ENCODE peak calls at places on chromosomes 5 and 9, in nine cellular contexts. V is stomach, I is HCT116, K is breast epithelium, T is GM23338, P is prostate gland, R is spleen, L is SK-N-SH, E is endothelial cell of umbilical vein. C is an unnamed sample. For H3K36me3, the result is how much of the 10 kb centered on the place peaks cover.

GRCh38 chr5:54661111-54661510 is 143.6 kb downstream of the SNX18 start:
- DNase-seq in P (no peak), K (no peak), T (no peak), R (no peak), V (no peak), E (no peak), L (no peak), I (no peak), C (no peak)

GRCh38 chr9:5951686-5952211 is 61.1 kb downstream of the MLANA start:
- DNase-seq in E (no peak), I (no peak), T (no peak), P (no peak), R (no peak), V (no peak), K (no peak), L (no peak), C (no peak)

GRCh38 chr9:26369096-26369495 is 523.5 kb downstream of the CAAP1 start:
- DNase-seq in R (no peak), E (no peak), K (no peak), P (no peak), I (no peak), L (no peak), V (no peak), T (no peak), C (no peak)

GRCh38 chr9:131697908-131698714 is 41.8 kb downstream of the RAPGEF1 start:
- DNase-seq in P (no peak), V (no peak), E (no peak), T (peak), R (no peak), L (no peak), I (no peak), K (no peak), C (no peak)

GRCh38 chr9:126417007-126417406 is 90.4 kb downstream of the MVB12B start:
- DNase-seq in I (peak), T (no peak), R (no peak), E (no peak), L (no peak), K (no peak), V (no peak), P (no peak), C (no peak)

GRCh38 chr5:102312586-102312985 is 16.5 kb upstream of the SLCO4C1 start:
- DNase-seq in L (no peak), K (no peak), R (no peak), I (no peak), E (no peak), T (no peak), P (no peak), V (no peak), C (no peak)

GRCh38 chr9:72586388-72587160 is 65.2 kb downstream of the TMC1 start:
- DNase-seq in V (no peak), I (no peak), L (no peak), T (no peak), K (no peak), R (no peak), P (no peak), E (peak), C (no peak)

GRCh38 chr5:176162206-176162605 is 76.0 kb upstream of the SIMC1 start:
- DNase-seq in T (no peak), R (no peak), E (no peak), K (no peak), I (no peak), L (no peak), V (peak), P (no peak), C (no peak)

GRCh38 chr5:153881687-153882086 is 157.0 kb downstream of the FAM114A2 start:
- DNase-seq in V (no peak), R (no peak), I (no peak), P (no peak), K (no peak), E (no peak), T (no peak), L (no peak), C (no peak)

GRCh38 chr5:14870347-14871083 is 1.1 kb downstream of the ANKH start:
- DNase-seq in I (no peak), R (peak), K (peak), T (peak), E (peak), P (peak), L (peak), V (peak), C (no peak)

GRCh38 chr5:38660194-38660668 is 103.8 kb upstream of the LIFR start:
- DNase-seq in L (no peak), P (peak), V (no peak), I (no peak), E (no peak), T (peak), K (peak), R (no peak), C (no peak)

GRCh38 chr5:147162740-147163139 is 72.1 kb upstream of the STK32A start:
- DNase-seq in R (no peak), L (no peak), E (no peak), V (no peak), I (no peak), P (no peak), T (peak), K (no peak), C (no peak)

GRCh38 chr9:97564291-97565175 is 63.1 kb downstream of the TMOD1 start:
- DNase-seq in R (peak), P (peak), E (peak), I (no peak), T (no peak), V (peak), L (peak), K (no peak), C (peak)

GRCh38 chr5:154380263-154380662 is 65.5 kb upstream of the SAP30L start:
- DNase-seq in P (no peak), K (no peak), E (no peak), L (no peak), T (no peak), V (no peak), I (no peak), R (no peak), C (no peak)

GRCh38 chr9:70127540-70128416 is 84.1 kb downstream of the MAMDC2 start:
- DNase-seq in T (no peak), R (no peak), L (no peak), I (no peak), P (no peak), V (no peak), K (no peak), E (no peak), C (no peak)

GRCh38 chr5:140246378-140247122 is 56.4 kb downstream of the PFDN1 start:
- DNase-seq in L (peak), P (no peak), T (no peak), R (no peak), K (no peak), E (peak), I (no peak), V (no peak), C (peak)

GRCh38 chr9:119951090-119951489 is 581.9 kb upstream of the BRINP1 start:
- DNase-seq in R (no peak), I (no peak), V (no peak), K (no peak), P (no peak), E (no peak), T (peak), L (no peak), C (no peak)

GRCh38 chr5:39462211-39462610 is 37.4 kb upstream of the DAB2 start:
- DNase-seq in V (no peak), E (no peak), L (no peak), P (no peak), R (no peak), I (no peak), T (no peak), K (no peak), C (no peak)

GRCh38 chr9:89606049-89606481 is 1.3 kb downstream of the GADD45G start:
- DNase-seq in I (no peak), T (peak), V (peak), K (peak), P (peak), L (peak), E (peak), R (peak), C (peak)

GRCh38 chr9:29659014-29659413 is 2085.7 kb upstream of the C9orf72 start:
- DNase-seq in L (no peak), R (no peak), P (no peak), K (no peak), E (no peak), T (no peak), V (no peak), I (no peak), C (no peak)

GRCh38 chr9:109967651-109968331 is 187.8 kb downstream of the PALM2AKAP2 start:
- DNase-seq in K (no peak), P (no peak), E (no peak), L (no peak), R (no peak), T (no peak), V (no peak), I (no peak), C (no peak)

GRCh38 chr5:139473105-139473504 is 2.3 kb downstream of the SMIM33 start:
- DNase-seq in E (no peak), V (no peak), K (no peak), L (no peak), I (no peak), R (no peak), P (no peak), T (peak), C (no peak)

GRCh38 chr9:86534572-86535258 is 180.5 kb upstream of the TUT7 start:
- DNase-seq in I (no peak), K (no peak), R (no peak), T (no peak), V (no peak), P (no peak), E (no peak), L (no peak), C (no peak)

GRCh38 chr9:127694890-127695735 is 11.7 kb upstream of the CFAP157 start:
- DNase-seq in I (no peak), K (no peak), T (no peak), P (no peak), L (no peak), E (no peak), V (no peak), R (no peak), C (no peak)

GRCh38 chr5:37207802-37208201 is 41.4 kb downstream of the CPLANE1 start:
- DNase-seq in T (no peak), R (no peak), E (no peak), I (no peak), P (no peak), L (no peak), V (no peak), K (no peak), C (no peak)

GRCh38 chr5:56751914-56752313 is 63.4 kb upstream of the MAP3K1 start:
- DNase-seq in V (no peak), T (no peak), E (no peak), L (no peak), R (no peak), K (no peak), I (no peak), P (no peak), C (no peak)

GRCh38 chr9:116181853-116182610 is 28.4 kb downstream of the PAPPA start:
- DNase-seq in V (no peak), R (no peak), I (no peak), P (no peak), E (no peak), L (no peak), K (no peak), T (peak), C (no peak)

GRCh38 chr5:67605730-67606585 is 409.4 kb upstream of the CD180 start:
- DNase-seq in T (no peak), R (no peak), I (no peak), E (no peak), K (no peak), V (no peak), P (no peak), L (no peak), C (no peak)

GRCh38 chr5:83472213-83472507 is 616 bp downstream of the VCAN start:
- DNase-seq in E (no peak), R (no peak), P (no peak), K (no peak), L (peak), T (no peak), I (no peak), V (no peak), C (no peak)

GRCh38 chr5:68015933-68016332 is 199.6 kb upstream of the PIK3R1 start:
- DNase-seq in R (no peak), T (no peak), P (no peak), L (peak), E (no peak), K (no peak), V (no peak), I (no peak), C (no peak)

GRCh38 chr9:22457448-22457847 is 10.8 kb downstream of the DMRTA1 start:
- DNase-seq in L (no peak), R (no peak), P (no peak), E (no peak), I (no peak), K (no peak), V (no peak), T (peak), C (no peak)

DNA sequence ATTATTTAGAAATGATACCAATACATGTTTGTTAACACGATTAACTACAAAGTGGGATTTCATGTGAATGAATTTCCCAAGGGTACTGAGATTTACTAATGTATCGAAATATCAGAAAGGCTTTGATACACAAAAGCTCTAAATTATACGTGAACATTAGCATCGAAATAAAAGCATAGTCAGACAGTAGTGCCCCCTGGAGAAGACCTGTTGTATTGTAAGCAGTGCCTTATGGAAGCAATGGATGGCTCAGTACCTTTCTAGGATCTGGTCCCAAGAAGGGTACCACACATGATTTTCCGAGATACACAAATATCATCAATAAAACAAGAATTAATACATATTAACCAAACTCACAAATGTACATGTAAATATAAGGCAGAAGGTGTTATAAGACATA is 153.8 kb downstream of the CDH12 start:
- DNase-seq in L (peak), K (no peak), E (peak), T (peak), V (no peak), I (no peak), P (no peak), R (no peak), C (no peak)
- H3K27ac ChIP-seq in L (no peak), K (no peak), E (no peak), T (no peak), V (no peak), I (no peak), P (no peak), R (no peak), C (no peak)

GRCh38 chr9:76894198-76894597 is 11.7 kb downstream of the PRUNE2 start:
- DNase-seq in T (no peak), P (no peak), R (no peak), L (no peak), V (no peak), K (no peak), E (no peak), I (no peak), C (no peak)
- TF ChIP-seq POLR2AphosphoS5 in T (no peak), P (no peak), R (no peak), L (no peak), V (no peak), K (no peak), E (no peak), I (no peak), C (no peak)

DNA sequence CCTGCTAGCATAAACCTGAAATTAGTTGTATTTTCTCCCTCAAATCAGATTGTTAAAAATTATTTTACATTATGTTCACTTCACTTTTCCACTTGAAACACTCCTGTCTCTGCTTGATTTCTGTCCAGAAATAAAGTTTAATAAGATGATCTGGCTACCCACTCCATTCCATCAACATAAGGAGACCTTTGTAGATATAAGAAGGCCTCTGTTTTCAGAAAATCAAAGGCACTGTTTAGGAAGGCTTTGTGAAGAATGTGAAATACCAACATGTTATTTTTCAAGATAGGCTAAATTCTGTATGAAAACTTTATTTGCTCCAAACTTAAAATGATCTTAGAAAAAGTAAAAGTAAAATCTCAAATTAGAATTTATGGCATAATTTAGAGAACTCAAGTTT is 15.1 kb downstream of the RHOBTB3 start:
- DNase-seq in K (no peak), V (no peak), I (no peak), T (no peak), E (no peak), L (no peak), P (no peak), R (no peak), C (no peak)
- H3K36me3 ChIP-seq in K (under half), V (under half), I (under half), T (under half), E (under half), L (under half), P (under half), R (under half), C (under half)

GRCh38 chr5:151101151-151101550 is 20.3 kb upstream of the TNIP1 start:
- DNase-seq in V (peak), T (no peak), R (no peak), I (no peak), E (no peak), K (no peak), P (no peak), L (no peak), C (no peak)
- H3K27ac ChIP-seq in V (peak), T (no peak), R (peak), I (no peak), E (no peak), K (no peak), P (no peak), L (no peak), C (no peak)

GRCh38 chr5:158868570-158868969 is 231.1 kb downstream of the EBF1 start:
- DNase-seq in P (no peak), R (no peak), I (no peak), V (no peak), K (no peak), T (no peak), E (no peak), L (no peak), C (no peak)

GRCh38 chr5:158874343-158874742 is 225.4 kb downstream of the EBF1 start:
- DNase-seq in L (no peak), P (no peak), V (no peak), E (no peak), R (no peak), I (no peak), K (no peak), T (no peak), C (no peak)

GRCh38 chr5:158873115-158873514 is 226.6 kb downstream of the EBF1 start:
- DNase-seq in V (no peak), I (no peak), E (no peak), K (no peak), P (no peak), L (no peak), T (no peak), R (no peak), C (no peak)

GRCh38 chr5:158874814-158875213 is 224.9 kb downstream of the EBF1 start:
- DNase-seq in I (no peak), R (no peak), L (no peak), K (no peak), E (no peak), P (no peak), V (no peak), T (no peak), C (no peak)

DNA sequence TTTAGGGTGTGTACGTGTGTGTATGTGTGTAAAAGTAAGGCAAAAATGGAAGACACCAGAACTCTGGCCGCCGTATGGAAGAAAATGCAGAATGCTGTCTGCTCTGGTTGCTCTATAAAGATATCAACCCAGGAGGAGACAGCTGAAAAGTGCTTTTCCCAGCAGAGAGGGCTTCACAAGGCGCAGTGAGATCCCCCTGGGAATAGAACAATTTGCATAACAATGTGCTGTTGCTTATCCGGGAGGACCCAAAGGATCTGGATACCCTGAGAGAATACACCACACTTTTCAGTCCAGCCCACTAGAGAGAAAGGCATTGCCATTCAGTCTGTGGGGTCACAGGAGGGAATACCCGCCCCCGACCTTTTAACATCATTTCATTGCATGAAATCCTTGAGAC is 230.6 kb downstream of the EBF1 start:
- DNase-seq in L (no peak), R (no peak), K (no peak), I (no peak), T (peak), E (no peak), P (no peak), V (no peak), C (no peak)
- TF ChIP-seq POLR2AphosphoS5 in L (no peak), R (no peak), K (no peak), I (no peak), T (no peak), E (no peak), P (no peak), V (no peak), C (no peak)

C was measured in sigmoid colon.